ENCODE peak calls at places on chromosome 12, in five cellular contexts. K is AG09309; C is activated T-helper 1 cell treated with anti-CD3 and anti-CD28 coated beads, Interleukin-2, amount 50 U/mL, for 16 hours; F is uterus; A is IMR-90. M is an unnamed sample.

GRCh38 chr12:124565071-124565491 is 2.3 kb downstream of the NCOR2 start:
- DNase-seq in K (no peak), C (no peak), F (no peak), A (no peak), M (no peak)

GRCh38 chr12:27824126-27824842 is 44.2 kb upstream of the MANSC4 start:
- DNase-seq in K (no peak), C (no peak), F (no peak), A (no peak), M (no peak)

GRCh38 chr12:28294300-28294699 is 104.0 kb downstream of the CCDC91 start:
- DNase-seq in K (no peak), C (no peak), F (no peak), A (no peak), M (no peak)

GRCh38 chr12:28231248-28231647 is 41.0 kb downstream of the CCDC91 start:
- DNase-seq in K (no peak), C (no peak), F (no peak), A (no peak), M (no peak)

GRCh38 chr12:98416845-98417244 is 98.5 kb upstream of the TMPO start:
- DNase-seq in K (no peak), C (no peak), F (no peak), A (peak; percentile 57), M (no peak)

GRCh38 chr12:106097011-106097410 is 41.7 kb downstream of the NUAK1 start:
- DNase-seq in K (no peak), C (no peak), F (no peak), A (peak; percentile 35), M (no peak)

GRCh38 chr12:85711735-85712390 is 124.3 kb downstream of the RASSF9 start:
- DNase-seq in K (no peak), C (no peak), F (peak; percentile 20), A (no peak), M (peak; percentile 22)

GRCh38 chr12:76586764-76587395 is 27.3 kb upstream of the OSBPL8 start:
- DNase-seq in K (no peak), C (no peak), F (peak; percentile 35), A (peak; percentile 67), M (no peak)

GRCh38 chr12:97984951-97985350 is 522.3 kb downstream of the RMST start:
- DNase-seq in K (no peak), C (no peak), F (no peak), A (no peak), M (no peak)

GRCh38 chr12:49502590-49502989 is 36.2 kb upstream of the KCNH3 start:
- DNase-seq in K (no peak), C (no peak), F (no peak), A (peak; percentile 25), M (no peak)

GRCh38 chr12:6925543-6926279 is 2.0 kb upstream of the ATN1 start:
- DNase-seq in K (peak; percentile 72), C (no peak), F (peak; percentile 90), A (peak; percentile 90), M (no peak)

GRCh38 chr12:54579696-54580333 is 8.6 kb downstream of the PPP1R1A start:
- DNase-seq in K (no peak), C (peak; percentile 67), F (peak; percentile 80), A (peak; percentile 57), M (peak; percentile 93)

GRCh38 chr12:19946549-19946948 is 421.8 kb upstream of the PDE3A start:
- DNase-seq in K (peak; percentile 86), C (no peak), F (no peak), A (peak; percentile 98), M (no peak)

GRCh38 chr12:29309320-29309902 is 71.6 kb downstream of the ERGIC2 start:
- DNase-seq in K (no peak), C (no peak), F (no peak), A (peak; percentile 47), M (no peak)

GRCh38 chr12:68119724-68120211 is 39.8 kb downstream of the IFNG start:
- DNase-seq in K (no peak), C (peak; percentile 33), F (no peak), A (no peak), M (no peak)

GRCh38 chr12:100991059-100991562 is 196.5 kb downstream of the ANO4 start:
- DNase-seq in K (no peak), C (no peak), F (no peak), A (no peak), M (no peak)

GRCh38 chr12:22657538-22657937 is 32.6 kb downstream of the ETNK1 start:
- DNase-seq in K (no peak), C (no peak), F (no peak), A (peak; percentile 42), M (no peak)

GRCh38 chr12:107545737-107546363 is 139.7 kb upstream of the PWP1 start:
- DNase-seq in K (no peak), C (no peak), F (no peak), A (peak; percentile 37), M (no peak)

GRCh38 chr12:109082751-109083150 is 10.5 kb downstream of the ALKBH2 start:
- DNase-seq in K (no peak), C (no peak), F (no peak), A (no peak), M (no peak)

GRCh38 chr12:6735448-6736191 is 11.8 kb downstream of the COPS7A start:
- DNase-seq in K (no peak), C (no peak), F (peak; percentile 66), A (peak; percentile 58), M (peak; percentile 29)

GRCh38 chr12:40618621-40619020 is 73.6 kb upstream of the CNTN1 start:
- DNase-seq in K (no peak), C (no peak), F (no peak), A (no peak), M (no peak)

GRCh38 chr12:65170245-65170881 is 980 bp downstream of the LEMD3 start:
- DNase-seq in K (no peak), C (peak; percentile 30), F (peak; percentile 43), A (peak; percentile 38), M (peak; percentile 38)

GRCh38 chr12:131104464-131105350 is 151.0 kb downstream of the ADGRD1 start:
- DNase-seq in K (no peak), C (peak; percentile 72), F (peak; percentile 80), A (peak; percentile 16), M (peak; percentile 90)

GRCh38 chr12:121774968-121775474 is 18.5 kb downstream of the RHOF start:
- DNase-seq in K (no peak), C (no peak), F (no peak), A (no peak), M (no peak)

GRCh38 chr12:88111074-88111652 is 30.7 kb downstream of the CEP290 start:
- DNase-seq in K (peak; percentile 21), C (no peak), F (no peak), A (peak; percentile 56), M (no peak)

GRCh38 chr12:3273409-3273853 is 196.3 kb downstream of the TSPAN9 start:
- DNase-seq in K (no peak), C (no peak), F (no peak), A (peak; percentile 49), M (no peak)

GRCh38 chr12:2877047-2877958 is at the start of the genes FOXM1 and RHNO1:
- DNase-seq in K (no peak), C (peak; percentile 81), F (peak; percentile 91), A (peak; percentile 85), M (peak; percentile 71)

GRCh38 chr12:130576286-130576933 is 139.7 kb downstream of the RIMBP2 start:
- DNase-seq in K (no peak), C (no peak), F (no peak), A (no peak), M (no peak)